ENCODE peak calls at places on chromosomes 4 and X, in six cellular contexts. One of them, this sample, is unnamed.

GRCh38 chr4:110003401-110004187 is 90.9 kb downstream of the EGF start:
- DNase-seq in tibial nerve: no peak
- DNase-seq in transverse colon: no peak
- DNase-seq in lower leg skin: no peak
- DNase-seq in sigmoid colon: no peak
- DNase-seq in uterus: no peak
- DNase-seq in this sample: no peak

GRCh38 chr4:187294861-187295260 is 571.2 kb upstream of the FAT1 start:
- DNase-seq in tibial nerve: no peak
- DNase-seq in transverse colon: peak
- DNase-seq in lower leg skin: no peak
- DNase-seq in sigmoid colon: no peak
- DNase-seq in uterus: no peak
- DNase-seq in this sample: no peak

GRCh38 chr4:163493643-163494359 is 689 bp upstream of the TMA16 start:
- DNase-seq in tibial nerve: peak
- DNase-seq in transverse colon: peak
- DNase-seq in lower leg skin: peak
- DNase-seq in sigmoid colon: no peak
- DNase-seq in uterus: no peak
- DNase-seq in this sample: no peak

GRCh38 chrX:110741213-110741796 is 54.3 kb downstream of the CHRDL1 start:
- DNase-seq in tibial nerve: no peak
- DNase-seq in transverse colon: no peak
- DNase-seq in lower leg skin: no peak
- DNase-seq in sigmoid colon: no peak
- DNase-seq in uterus: no peak
- DNase-seq in this sample: peak

GRCh38 chr4:57355066-57355465 is 244.9 kb upstream of the IGFBP7 start:
- DNase-seq in tibial nerve: no peak
- DNase-seq in transverse colon: no peak
- DNase-seq in lower leg skin: no peak
- DNase-seq in sigmoid colon: no peak
- DNase-seq in uterus: no peak
- DNase-seq in this sample: no peak

GRCh38 chrX:119477812-119478232 is 9.6 kb downstream of the SLC25A5 start:
- DNase-seq in tibial nerve: peak
- DNase-seq in transverse colon: peak
- DNase-seq in lower leg skin: peak
- DNase-seq in sigmoid colon: no peak
- DNase-seq in uterus: peak
- DNase-seq in this sample: peak

GRCh38 chr4:170599894-170600293 is 510.1 kb upstream of the AADAT start:
- DNase-seq in tibial nerve: no peak
- DNase-seq in transverse colon: no peak
- DNase-seq in lower leg skin: no peak
- DNase-seq in sigmoid colon: no peak
- DNase-seq in uterus: no peak
- DNase-seq in this sample: no peak

GRCh38 chr4:87108142-87108546 is 112.3 kb downstream of the KLHL8 start:
- DNase-seq in tibial nerve: peak
- DNase-seq in transverse colon: no peak
- DNase-seq in lower leg skin: no peak
- DNase-seq in sigmoid colon: peak
- DNase-seq in uterus: peak
- DNase-seq in this sample: peak

GRCh38 chr4:1711055-1711905 is 839 bp downstream of the SLBP start:
- DNase-seq in tibial nerve: no peak
- DNase-seq in transverse colon: peak
- DNase-seq in lower leg skin: peak
- DNase-seq in sigmoid colon: peak
- DNase-seq in uterus: no peak
- DNase-seq in this sample: no peak

GRCh38 chr4:154049457-154050181 is 260.7 kb upstream of the SFRP2 start:
- DNase-seq in tibial nerve: peak
- DNase-seq in transverse colon: peak
- DNase-seq in lower leg skin: no peak
- DNase-seq in sigmoid colon: no peak
- DNase-seq in uterus: peak
- DNase-seq in this sample: no peak

GRCh38 chr4:80199004-80199579 is 1.8 kb downstream of the PRDM8 start:
- DNase-seq in tibial nerve: no peak
- DNase-seq in transverse colon: no peak
- DNase-seq in lower leg skin: no peak
- DNase-seq in sigmoid colon: no peak
- DNase-seq in uterus: no peak
- DNase-seq in this sample: no peak

GRCh38 chr4:100190643-100191600 is 654 bp upstream of the DDIT4L start:
- DNase-seq in tibial nerve: no peak
- DNase-seq in transverse colon: no peak
- DNase-seq in lower leg skin: no peak
- DNase-seq in sigmoid colon: no peak
- DNase-seq in uterus: peak
- DNase-seq in this sample: no peak

GRCh38 chr4:168688584-168688983 is 191.7 kb downstream of the PALLD start:
- DNase-seq in tibial nerve: no peak
- DNase-seq in transverse colon: no peak
- DNase-seq in lower leg skin: no peak
- DNase-seq in sigmoid colon: no peak
- DNase-seq in uterus: no peak
- DNase-seq in this sample: no peak

GRCh38 chr4:30828290-30828926 is 108.2 kb downstream of the PCDH7 start:
- DNase-seq in tibial nerve: no peak
- DNase-seq in transverse colon: no peak
- DNase-seq in lower leg skin: no peak
- DNase-seq in sigmoid colon: no peak
- DNase-seq in uterus: no peak
- DNase-seq in this sample: no peak

GRCh38 chr4:173259310-173259709 is 74.8 kb downstream of the HMGB2 start:
- DNase-seq in tibial nerve: no peak
- DNase-seq in transverse colon: no peak
- DNase-seq in lower leg skin: no peak
- DNase-seq in sigmoid colon: no peak
- DNase-seq in uterus: no peak
- DNase-seq in this sample: no peak

GRCh38 chr4:146155152-146155724 is 20.3 kb upstream of the LSM6 start:
- DNase-seq in tibial nerve: no peak
- DNase-seq in transverse colon: no peak
- DNase-seq in lower leg skin: no peak
- DNase-seq in sigmoid colon: no peak
- DNase-seq in uterus: no peak
- DNase-seq in this sample: no peak

GRCh38 chr4:92305148-92305877 is 1.5 kb downstream of the GRID2 start:
- DNase-seq in tibial nerve: no peak
- DNase-seq in transverse colon: no peak
- DNase-seq in lower leg skin: peak
- DNase-seq in sigmoid colon: no peak
- DNase-seq in uterus: no peak
- DNase-seq in this sample: no peak

GRCh38 chr4:8189551-8190466 is 9.3 kb upstream of the SH3TC1 start:
- DNase-seq in tibial nerve: no peak
- DNase-seq in transverse colon: no peak
- DNase-seq in lower leg skin: no peak
- DNase-seq in sigmoid colon: no peak
- DNase-seq in uterus: no peak
- DNase-seq in this sample: no peak

GRCh38 chr4:8191136-8191747 is 7.8 kb upstream of the SH3TC1 start:
- DNase-seq in tibial nerve: peak
- DNase-seq in transverse colon: peak
- DNase-seq in lower leg skin: no peak
- DNase-seq in sigmoid colon: peak
- DNase-seq in uterus: peak
- DNase-seq in this sample: peak

GRCh38 chr4:8188085-8188484 is 11.0 kb upstream of the SH3TC1 start:
- DNase-seq in tibial nerve: no peak
- DNase-seq in transverse colon: no peak
- DNase-seq in lower leg skin: no peak
- DNase-seq in sigmoid colon: no peak
- DNase-seq in uterus: no peak
- DNase-seq in this sample: peak

GRCh38 chr4:8186883-8187282 is 12.2 kb upstream of the SH3TC1 start:
- DNase-seq in tibial nerve: no peak
- DNase-seq in transverse colon: no peak
- DNase-seq in lower leg skin: no peak
- DNase-seq in sigmoid colon: no peak
- DNase-seq in uterus: no peak
- DNase-seq in this sample: no peak

DNA sequence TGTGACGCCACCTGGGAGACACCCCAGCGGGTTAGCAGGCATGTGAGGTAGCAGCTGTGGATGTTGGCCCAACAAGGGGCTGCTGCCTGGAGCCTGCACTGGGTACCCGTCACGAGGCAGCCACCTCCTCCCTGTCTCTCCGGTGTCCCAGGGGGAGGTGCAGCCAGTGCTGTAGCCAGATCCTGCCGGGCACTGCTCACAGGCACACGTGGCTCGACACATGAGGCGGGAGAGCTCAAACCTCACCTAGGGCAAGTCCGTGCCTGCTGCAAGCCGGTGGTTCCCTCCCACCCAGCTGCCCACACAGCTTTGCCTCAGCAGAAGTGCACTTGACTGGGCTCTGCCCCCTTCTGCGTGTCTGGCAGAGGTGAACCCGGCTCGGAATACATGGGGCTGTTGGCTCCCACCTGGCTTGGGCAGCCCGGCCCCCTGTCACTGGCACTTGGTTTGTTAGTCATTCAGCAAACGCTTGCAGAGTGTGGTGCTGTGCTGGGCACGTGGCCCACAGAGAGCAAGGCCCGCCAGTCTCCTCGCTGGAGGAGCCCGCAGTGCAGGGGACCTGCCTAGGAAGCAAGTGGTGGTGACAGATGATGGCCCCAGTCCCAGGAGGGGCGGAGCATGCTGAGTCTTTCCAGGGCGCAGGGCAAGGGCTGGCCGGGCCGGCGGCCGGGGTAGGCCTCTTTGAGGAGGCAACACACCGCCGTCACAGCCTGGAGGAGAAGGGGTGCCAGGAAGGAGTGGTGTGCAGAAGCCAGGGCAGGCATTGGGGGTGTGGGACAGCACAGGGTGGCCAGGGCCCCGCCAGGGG is 10.1 kb upstream of the SH3TC1 start:
- DNase-seq in tibial nerve: no peak
- DNase-seq in transverse colon: no peak
- DNase-seq in lower leg skin: peak
- DNase-seq in sigmoid colon: no peak
- DNase-seq in uterus: no peak
- DNase-seq in this sample: no peak
- TF ChIP-seq POLR2A in tibial nerve: no peak
- TF ChIP-seq POLR2A in transverse colon: no peak
- TF ChIP-seq POLR2A in lower leg skin: no peak
- TF ChIP-seq POLR2A in sigmoid colon: no peak
- TF ChIP-seq POLR2A in uterus: no peak
- TF ChIP-seq POLR2A in this sample: no peak

GRCh38 chr4:26589699-26590098 is 5.8 kb downstream of the TBC1D19 start:
- DNase-seq in tibial nerve: no peak
- DNase-seq in transverse colon: no peak
- DNase-seq in lower leg skin: no peak
- DNase-seq in sigmoid colon: no peak
- DNase-seq in uterus: no peak
- DNase-seq in this sample: no peak

GRCh38 chr4:26583538-26583864 is 383 bp upstream of the TBC1D19 start:
- DNase-seq in tibial nerve: no peak
- DNase-seq in transverse colon: no peak
- DNase-seq in lower leg skin: no peak
- DNase-seq in sigmoid colon: no peak
- DNase-seq in uterus: no peak
- DNase-seq in this sample: no peak

GRCh38 chr4:26584725-26585124 is 841 bp downstream of the TBC1D19 start:
- DNase-seq in tibial nerve: no peak
- DNase-seq in transverse colon: no peak
- DNase-seq in lower leg skin: no peak
- DNase-seq in sigmoid colon: no peak
- DNase-seq in uterus: no peak
- DNase-seq in this sample: no peak

GRCh38 chr4:26579169-26579568 is 4.7 kb upstream of the TBC1D19 start:
- DNase-seq in tibial nerve: no peak
- DNase-seq in transverse colon: no peak
- DNase-seq in lower leg skin: no peak
- DNase-seq in sigmoid colon: no peak
- DNase-seq in uterus: no peak
- DNase-seq in this sample: no peak

GRCh38 chr4:26583865-26584652 is at the start of gene TBC1D19:
- DNase-seq in tibial nerve: peak
- DNase-seq in transverse colon: peak
- DNase-seq in lower leg skin: peak
- DNase-seq in sigmoid colon: peak
- DNase-seq in uterus: peak
- DNase-seq in this sample: peak
- TF ChIP-seq POLR2A in tibial nerve: no peak
- TF ChIP-seq POLR2A in transverse colon: peak
- TF ChIP-seq POLR2A in lower leg skin: no peak
- TF ChIP-seq POLR2A in sigmoid colon: no peak
- TF ChIP-seq POLR2A in uterus: peak
- TF ChIP-seq POLR2A in this sample: peak

DNA sequence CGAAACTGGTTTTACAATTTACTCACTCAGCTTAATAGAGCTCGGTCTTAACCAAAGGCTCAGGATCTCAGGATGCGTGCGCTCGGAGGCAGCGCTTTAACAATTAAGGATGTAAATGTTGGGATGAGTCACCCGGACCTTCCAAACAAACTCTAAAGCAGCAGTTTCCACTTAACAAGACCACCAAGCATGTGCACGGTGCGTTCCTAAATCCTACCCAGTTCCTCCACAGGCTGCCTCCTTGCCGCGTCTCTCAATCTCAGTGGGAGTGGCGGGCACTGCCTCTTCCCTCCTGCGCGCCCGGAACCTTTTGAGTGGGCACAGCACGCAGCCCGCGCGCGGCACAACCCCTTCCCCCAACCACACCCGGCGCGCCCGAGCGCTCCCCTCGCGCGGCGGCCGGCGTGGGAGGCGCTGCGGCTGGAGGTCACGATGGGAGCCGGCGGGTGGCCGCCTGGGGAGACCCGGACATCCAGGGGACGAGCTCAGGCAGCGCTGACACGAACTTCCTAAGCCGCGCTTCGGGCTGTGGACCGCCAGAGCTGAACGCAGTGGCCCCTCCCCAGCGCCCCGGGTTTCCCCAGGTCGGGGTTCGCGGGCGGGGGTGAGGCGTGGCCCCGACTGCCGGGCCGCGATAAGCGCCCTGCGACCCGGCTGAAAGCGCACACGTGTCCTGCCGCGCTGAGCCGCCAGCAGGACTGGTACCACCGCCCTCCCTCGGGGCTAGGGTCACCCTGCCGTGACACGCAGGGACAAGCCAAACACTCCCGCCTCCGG is at the start of gene ABCG2:
- DNase-seq in tibial nerve: peak
- DNase-seq in transverse colon: peak
- DNase-seq in lower leg skin: no peak
- DNase-seq in sigmoid colon: no peak
- DNase-seq in uterus: peak
- DNase-seq in this sample: no peak
- TF ChIP-seq POLR2A in tibial nerve: no peak
- TF ChIP-seq POLR2A in transverse colon: peak
- TF ChIP-seq POLR2A in lower leg skin: no peak
- TF ChIP-seq POLR2A in sigmoid colon: no peak
- TF ChIP-seq POLR2A in uterus: no peak
- TF ChIP-seq POLR2A in this sample: peak

DNA sequence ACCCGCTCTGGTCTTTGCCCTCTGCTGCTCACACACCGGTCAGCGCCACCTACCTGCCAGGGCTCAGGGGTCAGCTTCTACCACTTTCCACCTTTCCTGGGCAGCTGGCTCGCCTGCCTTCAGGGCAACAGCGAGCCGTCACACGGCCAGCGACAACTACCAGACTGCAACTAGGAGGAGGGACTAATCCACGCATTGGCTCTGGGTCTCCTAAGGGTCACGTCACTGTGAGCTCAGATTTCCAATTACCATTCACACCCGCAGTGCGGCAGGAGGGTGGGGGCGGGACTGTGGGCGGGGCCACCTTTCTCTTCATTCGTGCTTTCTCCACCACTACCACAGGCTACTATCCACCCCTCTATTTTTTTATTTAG is at the start of gene BEX5:
- DNase-seq in tibial nerve: no peak
- DNase-seq in transverse colon: peak
- DNase-seq in lower leg skin: peak
- DNase-seq in sigmoid colon: peak
- DNase-seq in uterus: peak
- DNase-seq in this sample: no peak
- TF ChIP-seq POLR2A in tibial nerve: no peak
- TF ChIP-seq POLR2A in transverse colon: peak
- TF ChIP-seq POLR2A in lower leg skin: no peak
- TF ChIP-seq POLR2A in sigmoid colon: no peak
- TF ChIP-seq POLR2A in uterus: peak
- TF ChIP-seq POLR2A in this sample: no peak